ENCODE peak calls at places on chromosomes 13 and 19, in six cellular contexts. K, I, Z, L, B and D are unnamed samples. For H3K4me1, the result is how much of the 10 kb centered on the place peaks cover.

GRCh38 chr13:83498486-83499190 is 383.6 kb downstream of the SLITRK1 start:
- DNase-seq in B (peak), K (no peak), I (peak), L (no peak), Z (no peak), D (no peak)

GRCh38 chr13:20561731-20562130 is 5.2 kb upstream of the IFT88 start:
- DNase-seq in B (no peak), L (no peak), Z (no peak), K (no peak), I (no peak), D (no peak)

GRCh38 chr19:55461974-55462628 is 659 bp upstream of the ISOC2 start:
- DNase-seq in K (no peak), Z (no peak), I (peak), L (no peak), B (peak), D (no peak)

GRCh38 chr19:5445667-5446066 is 9.6 kb upstream of the ZNRF4 start:
- DNase-seq in I (peak), L (no peak), Z (no peak), B (peak), K (no peak), D (no peak)

GRCh38 chr19:45508931-45509691 is 1.8 kb downstream of the VASP start:
- DNase-seq in Z (peak), L (peak), K (peak), B (peak), I (peak), D (no peak)

GRCh38 chr19:14830702-14831101 is 4.3 kb downstream of the OR7A5 start:
- DNase-seq in Z (no peak), I (no peak), L (no peak), B (no peak), K (no peak), D (no peak)

GRCh38 chr19:30853036-30853435 is 480.9 kb downstream of the ZNF536 start:
- DNase-seq in K (no peak), B (no peak), Z (no peak), L (no peak), I (no peak), D (no peak)

GRCh38 chr19:4054471-4055208 is 12.1 kb downstream of the ZBTB7A start:
- DNase-seq in B (no peak), K (no peak), I (no peak), Z (no peak), L (no peak), D (no peak)

GRCh38 chr13:111247552-111247951 is 72.9 kb upstream of the TEX29 start:
- DNase-seq in B (no peak), K (no peak), I (no peak), L (no peak), Z (no peak), D (no peak)

GRCh38 chr13:29847501-29847983 is 2.9 kb downstream of the UBL3 start:
- DNase-seq in B (peak), I (peak), L (no peak), K (no peak), Z (peak), D (no peak)

GRCh38 chr13:34322416-34323074 is 504.6 kb downstream of the RFC3 start:
- DNase-seq in I (no peak), Z (no peak), L (no peak), B (peak), K (no peak), D (no peak)

GRCh38 chr13:112106467-112107141 is 39.7 kb downstream of the SOX1 start:
- DNase-seq in I (no peak), K (no peak), Z (peak), L (no peak), B (no peak), D (no peak)

GRCh38 chr13:26726684-26727083 is 33.9 kb downstream of the GPR12 start:
- DNase-seq in Z (no peak), L (no peak), K (no peak), B (no peak), I (no peak), D (no peak)

GRCh38 chr19:23996549-23996948 is 81.9 kb downstream of the ZNF726 start:
- DNase-seq in I (peak), B (peak), K (no peak), L (no peak), Z (peak), D (no peak)

GRCh38 chr13:26019881-26020535 is 31.8 kb downstream of the SHISA2 start:
- DNase-seq in Z (no peak), L (no peak), K (no peak), I (no peak), B (peak), D (peak)

GRCh38 chr13:72221276-72221962 is 354.4 kb upstream of the DACH1 start:
- DNase-seq in Z (peak), K (no peak), L (peak), I (peak), B (peak), D (no peak)

GRCh38 chr13:20053891-20054290 is 95.4 kb downstream of the ZMYM2 start:
- DNase-seq in Z (no peak), L (no peak), B (no peak), I (no peak), K (no peak), D (no peak)

GRCh38 chr13:61024046-61024445 is 391.6 kb downstream of the PCDH20 start:
- DNase-seq in K (no peak), Z (no peak), B (no peak), L (no peak), I (no peak), D (no peak)

GRCh38 chr13:45104294-45104693 is 16.0 kb upstream of the GTF2F2 start:
- DNase-seq in I (no peak), L (no peak), K (no peak), B (no peak), Z (no peak), D (no peak)

GRCh38 chr19:47313754-47314133 is 4.1 kb downstream of the C5AR1 start:
- DNase-seq in K (no peak), L (no peak), B (no peak), I (no peak), Z (no peak), D (no peak)

GRCh38 chr13:50521191-50521590 is 322.3 kb downstream of the DLEU7 start:
- DNase-seq in B (no peak), I (no peak), K (no peak), L (no peak), Z (no peak), D (no peak)

DNA sequence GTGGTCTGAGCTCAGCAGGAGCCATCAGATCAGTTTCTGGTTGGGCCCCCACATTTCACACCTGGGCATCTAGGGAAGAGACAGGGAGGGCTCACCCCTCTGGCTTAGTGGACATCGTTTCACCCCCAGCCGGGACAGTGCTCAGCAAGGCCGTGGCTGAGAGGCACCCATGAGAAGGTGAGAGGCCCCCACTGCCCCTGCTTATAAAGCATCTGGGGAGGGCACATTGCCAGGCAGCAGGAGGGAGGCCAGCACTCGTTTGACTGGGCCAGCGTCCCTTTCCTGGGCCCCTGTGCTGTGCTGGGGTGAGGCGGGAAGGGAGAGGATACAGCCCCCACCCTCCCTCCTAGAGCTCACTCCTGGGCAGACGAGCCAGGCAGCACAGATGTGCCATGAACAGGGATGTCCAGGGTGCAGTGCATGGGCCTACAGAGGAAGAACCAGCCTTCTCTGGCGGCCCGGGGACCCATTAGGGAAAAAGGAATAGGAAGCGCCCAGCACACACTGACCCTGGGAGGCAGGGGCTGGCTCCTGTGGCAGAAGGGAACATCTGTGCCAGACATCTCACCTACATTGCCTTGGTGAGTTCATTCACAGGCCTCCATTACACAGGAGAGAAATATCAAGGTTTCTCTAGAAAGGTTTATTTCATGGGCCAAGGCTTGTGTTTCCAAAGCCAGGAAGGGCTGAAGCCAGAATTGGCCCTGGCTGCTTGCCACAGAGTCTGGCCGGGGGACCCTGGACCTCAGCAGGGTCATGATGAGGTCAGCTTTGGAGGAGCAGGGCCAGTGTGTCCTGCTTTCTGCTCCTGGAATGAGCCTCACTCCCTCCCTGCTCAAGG is 7.7 kb downstream of the AP1M1 start:
- DNase-seq in Z (no peak), B (no peak), K (peak), I (no peak), L (peak), D (no peak)
- H3K4me1 ChIP-seq in Z (under half), B (under half), K (under half), I (under half), L (under half), D (under half)

GRCh38 chr13:104198811-104199210 is 1132.6 kb upstream of the SLC10A2 start:
- DNase-seq in Z (no peak), I (no peak), K (no peak), B (no peak), L (no peak), D (no peak)

DNA sequence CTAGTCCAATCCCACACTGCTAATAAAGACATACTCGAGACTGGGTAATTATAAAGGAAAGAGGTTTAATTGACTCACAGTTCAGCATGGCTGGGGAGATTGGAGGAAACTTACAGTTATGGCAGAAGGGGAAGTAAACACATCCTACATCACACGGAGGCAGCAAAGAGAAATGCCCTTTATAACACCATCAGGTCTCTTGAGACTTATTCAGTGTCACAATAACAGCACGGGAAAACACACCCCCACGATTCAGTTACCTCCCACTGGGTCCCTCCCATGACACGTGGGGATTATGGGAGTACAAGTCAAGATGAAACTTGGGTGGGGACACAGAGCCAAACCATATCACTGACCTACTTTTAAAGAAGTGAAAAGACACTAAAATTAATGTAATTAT is 1130.4 kb upstream of the SLC10A2 start:
- DNase-seq in B (no peak), L (no peak), I (no peak), K (no peak), Z (no peak), D (no peak)
- H3K27ac ChIP-seq in B (no peak), L (no peak), I (no peak), K (no peak), Z (no peak), D (no peak)

GRCh38 chr19:58129284-58129683 is 21.3 kb downstream of the ZNF329 start:
- DNase-seq in L (no peak), I (no peak), Z (no peak), K (no peak), B (no peak), D (no peak)
- H3K4me3 ChIP-seq in L (no peak), I (no peak), Z (peak), K (no peak), B (peak), D (no peak)

GRCh38 chr13:99434258-99434788 is 66.9 kb upstream of the TM9SF2 start:
- DNase-seq in B (no peak), I (no peak), Z (peak), K (no peak), L (no peak), D (no peak)
- H3K4me1 ChIP-seq in B (under half), I (under half), Z (under half), K (under half), L (under half), D (under half)

GRCh38 chr13:54018485-54018884 is 989.9 kb downstream of the OLFM4 start:
- DNase-seq in B (no peak), Z (no peak), I (no peak), K (no peak), L (no peak), D (no peak)
- H3K27ac ChIP-seq in B (no peak), Z (no peak), I (no peak), K (no peak), L (no peak), D (no peak)